ENCODE peak calls at places on chromosome 10, in eight cellular contexts. K is activated gamma-delta T cell treated with anti-CD3 and anti-CD28 coated beads, Interleukin-2, amount 50 U/mL, for 16 hours; U is mucosa of gallbladder; Z is epithelial cell of esophagus; I is occipital lobe; X is H9; V is mesothelial cell of epicardium; L is fibroblast of the aortic adventitia. T is an unnamed sample.

GRCh38 chr10:78829570-78829969 is 239.2 kb upstream of the ZMIZ1 start:
- DNase-seq in K (no peak), V (no peak), I (no peak), U (no peak), Z (peak), X (no peak), L (peak), T (no peak)

GRCh38 chr10:1968257-1969025 is 231.1 kb upstream of the ADARB2 start:
- DNase-seq in I (no peak), V (no peak), L (no peak), U (no peak), Z (peak), K (no peak), X (no peak), T (no peak)

GRCh38 chr10:21464134-21464533 is 61.3 kb downstream of the SKIDA1 start:
- DNase-seq in X (no peak), L (no peak), V (no peak), I (no peak), K (no peak), Z (no peak), U (no peak), T (no peak)

GRCh38 chr10:73136627-73137026 is 26.4 kb downstream of the NUDT13 start:
- DNase-seq in V (no peak), I (no peak), U (peak), Z (peak), K (no peak), L (no peak), X (no peak), T (no peak)

GRCh38 chr10:119991816-119992215 is 99.3 kb downstream of the SEC23IP start:
- DNase-seq in X (no peak), I (no peak), K (no peak), U (no peak), V (no peak), Z (no peak), L (no peak), T (no peak)

GRCh38 chr10:16816142-16816541 is 1.1 kb downstream of the RSU1 start:
- DNase-seq in K (no peak), U (no peak), V (no peak), L (peak), X (no peak), Z (peak), I (no peak), T (no peak)

GRCh38 chr10:50326757-50327701 is 75.7 kb upstream of the ASAH2 start:
- DNase-seq in X (no peak), L (peak), K (no peak), V (no peak), Z (peak), U (no peak), I (no peak), T (no peak)

GRCh38 chr10:63866747-63867140 is 345.5 kb downstream of the REEP3 start:
- DNase-seq in Z (peak), L (peak), I (no peak), U (no peak), X (no peak), K (no peak), V (no peak), T (no peak)

GRCh38 chr10:54554028-54554427 is 247.0 kb downstream of the PCDH15 start:
- DNase-seq in V (no peak), L (no peak), I (no peak), U (no peak), K (no peak), X (no peak), Z (no peak), T (no peak)

GRCh38 chr10:48285710-48286109 is 11.2 kb upstream of the FRMPD2 start:
- DNase-seq in X (no peak), I (no peak), L (peak), U (no peak), Z (no peak), V (no peak), K (no peak), T (no peak)

T was measured in breast epithelium.